ENCODE peak calls at places on chromosomes 13 and 19, in ten cellular contexts. E is stomach, W is endothelial cell of umbilical vein, P is GM23338, L is K562, O is sigmoid colon, S is GM12891, M is spleen, Q is suprapubic skin, X is H1. R is an unnamed sample.
A peak's percentile ranks its signal among the peaks of the same experiment; 100 is the strongest.

GRCh38 chr13:22017226-22017625 is 346.4 kb downstream of the FGF9 start:
- DNase-seq in M (no peak), X (no peak), E (no peak), O (no peak), L (no peak), S (no peak), Q (no peak), W (no peak), P (no peak), R (no peak)

GRCh38 chr19:37077615-37077928 is 661 bp upstream of the ZNF420 start:
- DNase-seq in S (no peak), L (no peak), O (no peak), E (no peak), X (no peak), P (no peak), W (no peak), M (no peak), Q (no peak), R (no peak)

GRCh38 chr19:55196803-55197202 is 12.5 kb downstream of the PTPRH start:
- DNase-seq in X (no peak), E (no peak), M (no peak), Q (no peak), W (no peak), O (no peak), S (no peak), L (no peak), P (peak; percentile 67), R (no peak)

GRCh38 chr19:47749326-47749725 is 4.0 kb downstream of the NOP53 start:
- DNase-seq in M (no peak), W (no peak), E (no peak), Q (no peak), L (no peak), X (no peak), P (no peak), S (no peak), O (no peak), R (no peak)

GRCh38 chr13:98307744-98308524 is 130.9 kb upstream of the RNF113B start:
- DNase-seq in W (no peak), S (no peak), Q (no peak), P (no peak), E (no peak), O (peak; percentile 73), X (no peak), L (no peak), M (no peak), R (no peak)

GRCh38 chr13:50419896-50420295 is 404.7 kb downstream of the KCNRG start:
- DNase-seq in S (no peak), Q (no peak), L (no peak), W (no peak), X (no peak), M (no peak), P (no peak), E (peak; percentile 36), O (no peak), R (no peak)

GRCh38 chr13:90760639-90761038 is 586.8 kb upstream of the MIR17HG start:
- DNase-seq in W (no peak), S (no peak), Q (no peak), O (no peak), E (no peak), P (no peak), M (no peak), L (no peak), X (no peak), R (no peak)

GRCh38 chr19:46211201-46211881 is 18.2 kb upstream of the IGFL1 start:
- DNase-seq in W (peak; percentile 54), M (no peak), O (no peak), Q (no peak), P (peak; percentile 89), S (no peak), L (no peak), E (peak; percentile 53), X (peak; percentile 68), R (no peak)

GRCh38 chr13:70960841-70961443 is 852.7 kb upstream of the KLHL1 start:
- DNase-seq in S (no peak), M (no peak), W (peak; percentile 65), P (peak; percentile 26), O (no peak), E (no peak), X (no peak), L (no peak), Q (no peak), R (no peak)

GRCh38 chr19:6125571-6125989 is 9.9 kb upstream of the ACSBG2 start:
- DNase-seq in W (peak; percentile 75), M (no peak), Q (no peak), O (peak; percentile 81), X (peak; percentile 47), L (peak; percentile 73), E (peak; percentile 69), P (peak; percentile 90), S (peak; percentile 44), R (no peak)

GRCh38 chr19:32837531-32837930 is 32.0 kb downstream of the SLC7A9 start:
- DNase-seq in L (no peak), S (no peak), E (no peak), P (no peak), Q (no peak), O (no peak), W (no peak), M (no peak), X (no peak), R (no peak)

GRCh38 chr13:109144693-109145437 is 515.5 kb downstream of the MYO16 start:
- DNase-seq in O (no peak), E (no peak), X (no peak), Q (no peak), M (no peak), W (no peak), L (no peak), P (no peak), S (no peak), R (no peak)

GRCh38 chr13:100547805-100548204 is 40.8 kb downstream of the GGACT start:
- DNase-seq in Q (no peak), O (no peak), P (no peak), W (no peak), X (no peak), L (no peak), M (no peak), S (no peak), E (no peak), R (no peak)

GRCh38 chr13:54989418-54989817 is 1960.8 kb downstream of the OLFM4 start:
- DNase-seq in O (no peak), L (no peak), X (no peak), E (no peak), W (no peak), M (no peak), Q (no peak), S (no peak), P (peak; percentile 71), R (no peak)

GRCh38 chr13:33109801-33110200 is 93.6 kb downstream of the KL start:
- DNase-seq in E (no peak), S (no peak), M (no peak), O (no peak), W (no peak), P (peak; percentile 64), L (peak; percentile 6), Q (no peak), X (no peak), R (no peak)

GRCh38 chr19:32201661-32202060 is 143.7 kb upstream of the ZNF507 start:
- DNase-seq in L (no peak), S (no peak), O (no peak), E (no peak), P (no peak), W (peak; percentile 61), M (peak; percentile 21), X (no peak), Q (no peak), R (no peak)

GRCh38 chr13:68551701-68552522 is 1321.8 kb upstream of the PCDH9 start:
- DNase-seq in X (no peak), W (no peak), M (no peak), P (no peak), S (no peak), L (no peak), O (no peak), E (no peak), Q (no peak), R (no peak)
- TF ChIP-seq POLR2AphosphoS5 in X (no peak), W (no peak), M (no peak), P (no peak), S (no peak), L (no peak), O (no peak), E (no peak), Q (no peak), R (no peak)

GRCh38 chr19:45117167-45117594 is 24.2 kb downstream of the PPP1R37 start:
- DNase-seq in L (peak; percentile 51), P (no peak), E (no peak), W (no peak), X (no peak), S (peak; percentile 73), Q (no peak), O (no peak), M (no peak), R (peak; percentile 75)
- TF ChIP-seq POLR2AphosphoS5 in L (no peak), P (no peak), E (no peak), W (no peak), X (no peak), S (no peak), Q (no peak), O (no peak), M (peak; percentile 8), R (no peak)

DNA sequence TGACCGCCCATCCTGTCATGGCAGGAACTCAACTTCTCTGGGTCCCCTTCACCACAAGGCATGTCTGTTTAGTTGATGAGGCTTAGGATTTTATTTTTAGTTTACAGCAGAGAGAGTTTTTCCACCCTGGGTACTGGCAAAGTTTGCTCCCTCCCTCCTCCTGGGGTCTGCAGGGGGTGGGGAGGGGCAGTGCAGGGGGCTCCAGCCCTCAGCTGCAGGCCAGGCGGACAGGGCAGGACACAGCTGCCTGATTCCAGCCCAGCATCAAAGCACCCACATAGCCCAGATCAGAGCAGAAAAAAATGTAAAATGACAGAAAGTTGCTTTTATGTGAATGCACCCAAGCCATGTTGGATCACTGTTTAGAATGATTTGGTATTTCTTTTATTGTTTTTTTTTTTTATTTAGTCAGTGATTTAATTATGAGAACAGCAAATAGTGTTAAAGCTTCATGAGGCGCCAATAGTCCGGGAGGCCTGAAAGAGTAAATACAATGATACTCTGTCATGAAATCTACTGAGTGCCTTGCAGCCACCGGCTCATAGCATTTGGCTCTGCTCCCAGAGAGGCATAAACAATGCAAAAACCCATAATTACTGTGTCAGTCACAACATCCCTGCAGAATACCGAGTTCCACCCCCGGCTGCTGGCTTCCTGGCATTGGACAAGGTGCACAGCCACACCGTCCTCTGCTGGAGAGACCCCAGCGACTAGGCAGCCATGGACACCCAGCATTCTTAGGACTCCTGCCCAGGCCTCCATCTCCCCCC is 923.5 kb downstream of the UQCRFS1 start:
- DNase-seq in M (no peak), E (no peak), L (no peak), O (no peak), Q (no peak), X (no peak), W (peak; percentile 37), S (no peak), P (no peak), R (no peak)
- TF ChIP-seq POLR2AphosphoS5 in M (no peak), E (no peak), L (no peak), O (no peak), Q (no peak), X (no peak), W (no peak), S (no peak), P (no peak), R (no peak)

GRCh38 chr19:38941979-38942378 is 11.2 kb downstream of the MRPS12 start:
- DNase-seq in E (no peak), X (no peak), Q (no peak), P (no peak), O (no peak), M (peak; percentile 16), W (no peak), S (no peak), L (no peak), R (no peak)
- TF ChIP-seq POLR2AphosphoS5 in E (no peak), X (no peak), Q (no peak), P (no peak), O (no peak), M (no peak), W (no peak), S (no peak), L (no peak), R (no peak)

GRCh38 chr13:34372581-34372980 is 554.6 kb downstream of the RFC3 start:
- DNase-seq in M (no peak), L (no peak), X (no peak), P (peak; percentile 1), O (no peak), E (no peak), S (no peak), Q (no peak), W (no peak), R (no peak)
- TF ChIP-seq POLR2AphosphoS5 in M (no peak), L (no peak), X (no peak), P (no peak), O (no peak), E (no peak), S (no peak), Q (no peak), W (no peak), R (no peak)

R was measured in GM12892.